ENCODE peak calls at places on chromosomes 12 and 14, in nine cellular contexts. One of them, this sample, is unnamed.

GRCh38 chr14:36238666-36239363 is 62.3 kb upstream of the PTCSC3 start:
- DNase-seq in tibial artery: no peak
- DNase-seq in choroid plexus epithelial cell: peak; percentile 35
- DNase-seq in heart right ventricle: no peak
- DNase-seq in putamen: no peak
- DNase-seq in T-cell: no peak
- DNase-seq in stimulated activated CD8-positive, alpha-beta memory T cell treated with anti-CD3 and anti-CD28 coated beads, Interleukin-7, amount 100 ng/mL, for 48 hours: no peak
- DNase-seq in AG10803: peak; percentile 85
- DNase-seq in activated T-helper 1 cell treated with anti-CD3 and anti-CD28 coated beads, Interleukin-12 subunit alpha, Interleukin-12 subunit beta, Interleukin-2, Interleukin-4 antibody, amounts not matched to agents 30 ng/mL and 10 ng/mL and 1 ng/mL, durations not matched to agents 14 hours and 24 hours and 36 hours: no peak
- DNase-seq in this sample: no peak

GRCh38 chr14:91279354-91279753 is 34.9 kb upstream of the GPR68 start:
- DNase-seq in AG10803: no peak
- DNase-seq in T-cell: no peak
- DNase-seq in heart right ventricle: no peak
- DNase-seq in activated T-helper 1 cell treated with anti-CD3 and anti-CD28 coated beads, Interleukin-12 subunit alpha, Interleukin-12 subunit beta, Interleukin-2, Interleukin-4 antibody, amounts not matched to agents 30 ng/mL and 10 ng/mL and 1 ng/mL, durations not matched to agents 14 hours and 24 hours and 36 hours: no peak
- DNase-seq in putamen: no peak
- DNase-seq in stimulated activated CD8-positive, alpha-beta memory T cell treated with anti-CD3 and anti-CD28 coated beads, Interleukin-7, amount 100 ng/mL, for 48 hours: no peak
- DNase-seq in tibial artery: no peak
- DNase-seq in choroid plexus epithelial cell: no peak
- DNase-seq in this sample: no peak

GRCh38 chr14:100404419-100404818 is 81.3 kb downstream of the SLC25A47 start:
- DNase-seq in stimulated activated CD8-positive, alpha-beta memory T cell treated with anti-CD3 and anti-CD28 coated beads, Interleukin-7, amount 100 ng/mL, for 48 hours: no peak
- DNase-seq in choroid plexus epithelial cell: no peak
- DNase-seq in T-cell: no peak
- DNase-seq in tibial artery: no peak
- DNase-seq in AG10803: no peak
- DNase-seq in putamen: no peak
- DNase-seq in heart right ventricle: no peak
- DNase-seq in activated T-helper 1 cell treated with anti-CD3 and anti-CD28 coated beads, Interleukin-12 subunit alpha, Interleukin-12 subunit beta, Interleukin-2, Interleukin-4 antibody, amounts not matched to agents 30 ng/mL and 10 ng/mL and 1 ng/mL, durations not matched to agents 14 hours and 24 hours and 36 hours: no peak
- DNase-seq in this sample: no peak

GRCh38 chr14:70084226-70084625 is 104.5 kb downstream of the SLC8A3 start:
- DNase-seq in T-cell: no peak
- DNase-seq in tibial artery: no peak
- DNase-seq in activated T-helper 1 cell treated with anti-CD3 and anti-CD28 coated beads, Interleukin-12 subunit alpha, Interleukin-12 subunit beta, Interleukin-2, Interleukin-4 antibody, amounts not matched to agents 30 ng/mL and 10 ng/mL and 1 ng/mL, durations not matched to agents 14 hours and 24 hours and 36 hours: no peak
- DNase-seq in putamen: no peak
- DNase-seq in heart right ventricle: no peak
- DNase-seq in choroid plexus epithelial cell: no peak
- DNase-seq in AG10803: no peak
- DNase-seq in stimulated activated CD8-positive, alpha-beta memory T cell treated with anti-CD3 and anti-CD28 coated beads, Interleukin-7, amount 100 ng/mL, for 48 hours: no peak
- DNase-seq in this sample: no peak

GRCh38 chr12:21476949-21477348 is 24.5 kb downstream of the RECQL start:
- DNase-seq in tibial artery: no peak
- DNase-seq in heart right ventricle: no peak
- DNase-seq in choroid plexus epithelial cell: peak; percentile 72
- DNase-seq in putamen: no peak
- DNase-seq in stimulated activated CD8-positive, alpha-beta memory T cell treated with anti-CD3 and anti-CD28 coated beads, Interleukin-7, amount 100 ng/mL, for 48 hours: no peak
- DNase-seq in activated T-helper 1 cell treated with anti-CD3 and anti-CD28 coated beads, Interleukin-12 subunit alpha, Interleukin-12 subunit beta, Interleukin-2, Interleukin-4 antibody, amounts not matched to agents 30 ng/mL and 10 ng/mL and 1 ng/mL, durations not matched to agents 14 hours and 24 hours and 36 hours: no peak
- DNase-seq in AG10803: peak; percentile 8
- DNase-seq in T-cell: no peak
- DNase-seq in this sample: no peak

GRCh38 chr12:131959137-131959536 is 9.4 kb downstream of the EP400 start:
- DNase-seq in AG10803: no peak
- DNase-seq in stimulated activated CD8-positive, alpha-beta memory T cell treated with anti-CD3 and anti-CD28 coated beads, Interleukin-7, amount 100 ng/mL, for 48 hours: no peak
- DNase-seq in heart right ventricle: no peak
- DNase-seq in activated T-helper 1 cell treated with anti-CD3 and anti-CD28 coated beads, Interleukin-12 subunit alpha, Interleukin-12 subunit beta, Interleukin-2, Interleukin-4 antibody, amounts not matched to agents 30 ng/mL and 10 ng/mL and 1 ng/mL, durations not matched to agents 14 hours and 24 hours and 36 hours: no peak
- DNase-seq in T-cell: no peak
- DNase-seq in choroid plexus epithelial cell: no peak
- DNase-seq in tibial artery: no peak
- DNase-seq in putamen: no peak
- DNase-seq in this sample: no peak

GRCh38 chr12:67943295-67943892 is 45.9 kb upstream of the IFNG-AS1 start:
- DNase-seq in AG10803: peak; percentile 75
- DNase-seq in heart right ventricle: no peak
- DNase-seq in tibial artery: peak; percentile 89
- DNase-seq in activated T-helper 1 cell treated with anti-CD3 and anti-CD28 coated beads, Interleukin-12 subunit alpha, Interleukin-12 subunit beta, Interleukin-2, Interleukin-4 antibody, amounts not matched to agents 30 ng/mL and 10 ng/mL and 1 ng/mL, durations not matched to agents 14 hours and 24 hours and 36 hours: peak; percentile 27
- DNase-seq in T-cell: peak; percentile 66
- DNase-seq in stimulated activated CD8-positive, alpha-beta memory T cell treated with anti-CD3 and anti-CD28 coated beads, Interleukin-7, amount 100 ng/mL, for 48 hours: no peak
- DNase-seq in putamen: peak; percentile 72
- DNase-seq in choroid plexus epithelial cell: peak; percentile 86
- DNase-seq in this sample: peak; percentile 9

GRCh38 chr12:23906329-23906728 is 43.1 kb downstream of the SOX5 start:
- DNase-seq in choroid plexus epithelial cell: peak; percentile 63
- DNase-seq in heart right ventricle: no peak
- DNase-seq in putamen: no peak
- DNase-seq in T-cell: no peak
- DNase-seq in tibial artery: no peak
- DNase-seq in AG10803: peak; percentile 20
- DNase-seq in stimulated activated CD8-positive, alpha-beta memory T cell treated with anti-CD3 and anti-CD28 coated beads, Interleukin-7, amount 100 ng/mL, for 48 hours: no peak
- DNase-seq in activated T-helper 1 cell treated with anti-CD3 and anti-CD28 coated beads, Interleukin-12 subunit alpha, Interleukin-12 subunit beta, Interleukin-2, Interleukin-4 antibody, amounts not matched to agents 30 ng/mL and 10 ng/mL and 1 ng/mL, durations not matched to agents 14 hours and 24 hours and 36 hours: no peak
- DNase-seq in this sample: no peak

GRCh38 chr14:95460647-95461478 is 55.6 kb downstream of the SYNE3 start:
- DNase-seq in putamen: peak; percentile 84
- DNase-seq in heart right ventricle: no peak
- DNase-seq in T-cell: no peak
- DNase-seq in activated T-helper 1 cell treated with anti-CD3 and anti-CD28 coated beads, Interleukin-12 subunit alpha, Interleukin-12 subunit beta, Interleukin-2, Interleukin-4 antibody, amounts not matched to agents 30 ng/mL and 10 ng/mL and 1 ng/mL, durations not matched to agents 14 hours and 24 hours and 36 hours: no peak
- DNase-seq in stimulated activated CD8-positive, alpha-beta memory T cell treated with anti-CD3 and anti-CD28 coated beads, Interleukin-7, amount 100 ng/mL, for 48 hours: no peak
- DNase-seq in choroid plexus epithelial cell: peak; percentile 63
- DNase-seq in tibial artery: no peak
- DNase-seq in AG10803: peak; percentile 84
- DNase-seq in this sample: no peak

GRCh38 chr14:32311294-32312009 is 17.6 kb upstream of the AKAP6 start:
- DNase-seq in AG10803: peak; percentile 38
- DNase-seq in heart right ventricle: no peak
- DNase-seq in T-cell: no peak
- DNase-seq in choroid plexus epithelial cell: no peak
- DNase-seq in activated T-helper 1 cell treated with anti-CD3 and anti-CD28 coated beads, Interleukin-12 subunit alpha, Interleukin-12 subunit beta, Interleukin-2, Interleukin-4 antibody, amounts not matched to agents 30 ng/mL and 10 ng/mL and 1 ng/mL, durations not matched to agents 14 hours and 24 hours and 36 hours: no peak
- DNase-seq in stimulated activated CD8-positive, alpha-beta memory T cell treated with anti-CD3 and anti-CD28 coated beads, Interleukin-7, amount 100 ng/mL, for 48 hours: no peak
- DNase-seq in putamen: no peak
- DNase-seq in tibial artery: no peak
- DNase-seq in this sample: no peak

GRCh38 chr14:26157517-26157916 is 440.3 kb downstream of the NOVA1 start:
- DNase-seq in stimulated activated CD8-positive, alpha-beta memory T cell treated with anti-CD3 and anti-CD28 coated beads, Interleukin-7, amount 100 ng/mL, for 48 hours: no peak
- DNase-seq in heart right ventricle: no peak
- DNase-seq in putamen: no peak
- DNase-seq in choroid plexus epithelial cell: no peak
- DNase-seq in T-cell: no peak
- DNase-seq in activated T-helper 1 cell treated with anti-CD3 and anti-CD28 coated beads, Interleukin-12 subunit alpha, Interleukin-12 subunit beta, Interleukin-2, Interleukin-4 antibody, amounts not matched to agents 30 ng/mL and 10 ng/mL and 1 ng/mL, durations not matched to agents 14 hours and 24 hours and 36 hours: no peak
- DNase-seq in AG10803: no peak
- DNase-seq in tibial artery: no peak
- DNase-seq in this sample: no peak

GRCh38 chr12:29769162-29769820 is 14.5 kb downstream of the TMTC1 start:
- DNase-seq in heart right ventricle: no peak
- DNase-seq in stimulated activated CD8-positive, alpha-beta memory T cell treated with anti-CD3 and anti-CD28 coated beads, Interleukin-7, amount 100 ng/mL, for 48 hours: no peak
- DNase-seq in putamen: no peak
- DNase-seq in choroid plexus epithelial cell: peak; percentile 88
- DNase-seq in tibial artery: peak; percentile 24
- DNase-seq in T-cell: no peak
- DNase-seq in activated T-helper 1 cell treated with anti-CD3 and anti-CD28 coated beads, Interleukin-12 subunit alpha, Interleukin-12 subunit beta, Interleukin-2, Interleukin-4 antibody, amounts not matched to agents 30 ng/mL and 10 ng/mL and 1 ng/mL, durations not matched to agents 14 hours and 24 hours and 36 hours: no peak
- DNase-seq in AG10803: peak; percentile 41
- DNase-seq in this sample: no peak

GRCh38 chr14:88325883-88326282 is 2.8 kb upstream of the KCNK10 start:
- DNase-seq in choroid plexus epithelial cell: no peak
- DNase-seq in heart right ventricle: no peak
- DNase-seq in putamen: no peak
- DNase-seq in tibial artery: no peak
- DNase-seq in stimulated activated CD8-positive, alpha-beta memory T cell treated with anti-CD3 and anti-CD28 coated beads, Interleukin-7, amount 100 ng/mL, for 48 hours: no peak
- DNase-seq in T-cell: no peak
- DNase-seq in AG10803: no peak
- DNase-seq in activated T-helper 1 cell treated with anti-CD3 and anti-CD28 coated beads, Interleukin-12 subunit alpha, Interleukin-12 subunit beta, Interleukin-2, Interleukin-4 antibody, amounts not matched to agents 30 ng/mL and 10 ng/mL and 1 ng/mL, durations not matched to agents 14 hours and 24 hours and 36 hours: no peak
- DNase-seq in this sample: no peak

GRCh38 chr14:84646791-84647500 is 883.0 kb upstream of the FLRT2 start:
- DNase-seq in stimulated activated CD8-positive, alpha-beta memory T cell treated with anti-CD3 and anti-CD28 coated beads, Interleukin-7, amount 100 ng/mL, for 48 hours: no peak
- DNase-seq in tibial artery: no peak
- DNase-seq in heart right ventricle: no peak
- DNase-seq in activated T-helper 1 cell treated with anti-CD3 and anti-CD28 coated beads, Interleukin-12 subunit alpha, Interleukin-12 subunit beta, Interleukin-2, Interleukin-4 antibody, amounts not matched to agents 30 ng/mL and 10 ng/mL and 1 ng/mL, durations not matched to agents 14 hours and 24 hours and 36 hours: no peak
- DNase-seq in choroid plexus epithelial cell: peak; percentile 92
- DNase-seq in putamen: no peak
- DNase-seq in AG10803: no peak
- DNase-seq in T-cell: no peak
- DNase-seq in this sample: no peak

GRCh38 chr14:37019488-37019887 is 152.9 kb downstream of the SLC25A21 start:
- DNase-seq in heart right ventricle: no peak
- DNase-seq in stimulated activated CD8-positive, alpha-beta memory T cell treated with anti-CD3 and anti-CD28 coated beads, Interleukin-7, amount 100 ng/mL, for 48 hours: no peak
- DNase-seq in T-cell: no peak
- DNase-seq in tibial artery: no peak
- DNase-seq in putamen: no peak
- DNase-seq in activated T-helper 1 cell treated with anti-CD3 and anti-CD28 coated beads, Interleukin-12 subunit alpha, Interleukin-12 subunit beta, Interleukin-2, Interleukin-4 antibody, amounts not matched to agents 30 ng/mL and 10 ng/mL and 1 ng/mL, durations not matched to agents 14 hours and 24 hours and 36 hours: no peak
- DNase-seq in AG10803: no peak
- DNase-seq in choroid plexus epithelial cell: no peak
- DNase-seq in this sample: no peak

GRCh38 chr12:68374315-68374982 is 42.3 kb upstream of the MDM1 start:
- DNase-seq in stimulated activated CD8-positive, alpha-beta memory T cell treated with anti-CD3 and anti-CD28 coated beads, Interleukin-7, amount 100 ng/mL, for 48 hours: no peak
- DNase-seq in activated T-helper 1 cell treated with anti-CD3 and anti-CD28 coated beads, Interleukin-12 subunit alpha, Interleukin-12 subunit beta, Interleukin-2, Interleukin-4 antibody, amounts not matched to agents 30 ng/mL and 10 ng/mL and 1 ng/mL, durations not matched to agents 14 hours and 24 hours and 36 hours: peak; percentile 60
- DNase-seq in heart right ventricle: no peak
- DNase-seq in putamen: no peak
- DNase-seq in tibial artery: no peak
- DNase-seq in T-cell: peak; percentile 22
- DNase-seq in choroid plexus epithelial cell: no peak
- DNase-seq in AG10803: no peak
- DNase-seq in this sample: peak; percentile 48

GRCh38 chr14:60758875-60759274 is 24.3 kb downstream of the MNAT1 start:
- DNase-seq in putamen: no peak
- DNase-seq in tibial artery: no peak
- DNase-seq in heart right ventricle: no peak
- DNase-seq in activated T-helper 1 cell treated with anti-CD3 and anti-CD28 coated beads, Interleukin-12 subunit alpha, Interleukin-12 subunit beta, Interleukin-2, Interleukin-4 antibody, amounts not matched to agents 30 ng/mL and 10 ng/mL and 1 ng/mL, durations not matched to agents 14 hours and 24 hours and 36 hours: no peak
- DNase-seq in choroid plexus epithelial cell: peak; percentile 34
- DNase-seq in stimulated activated CD8-positive, alpha-beta memory T cell treated with anti-CD3 and anti-CD28 coated beads, Interleukin-7, amount 100 ng/mL, for 48 hours: no peak
- DNase-seq in T-cell: no peak
- DNase-seq in AG10803: no peak
- DNase-seq in this sample: no peak

GRCh38 chr12:77167801-77168200 is 102.4 kb upstream of the E2F7 start:
- DNase-seq in stimulated activated CD8-positive, alpha-beta memory T cell treated with anti-CD3 and anti-CD28 coated beads, Interleukin-7, amount 100 ng/mL, for 48 hours: no peak
- DNase-seq in heart right ventricle: no peak
- DNase-seq in T-cell: no peak
- DNase-seq in putamen: no peak
- DNase-seq in tibial artery: no peak
- DNase-seq in AG10803: peak; percentile 80
- DNase-seq in choroid plexus epithelial cell: no peak
- DNase-seq in activated T-helper 1 cell treated with anti-CD3 and anti-CD28 coated beads, Interleukin-12 subunit alpha, Interleukin-12 subunit beta, Interleukin-2, Interleukin-4 antibody, amounts not matched to agents 30 ng/mL and 10 ng/mL and 1 ng/mL, durations not matched to agents 14 hours and 24 hours and 36 hours: no peak
- DNase-seq in this sample: no peak

GRCh38 chr14:95185452-95186392 is 28.4 kb upstream of the DICER1 start:
- DNase-seq in choroid plexus epithelial cell: peak; percentile 77
- DNase-seq in tibial artery: peak; percentile 45
- DNase-seq in AG10803: peak; percentile 63
- DNase-seq in T-cell: no peak
- DNase-seq in heart right ventricle: peak; percentile 41
- DNase-seq in stimulated activated CD8-positive, alpha-beta memory T cell treated with anti-CD3 and anti-CD28 coated beads, Interleukin-7, amount 100 ng/mL, for 48 hours: no peak
- DNase-seq in putamen: peak; percentile 7
- DNase-seq in activated T-helper 1 cell treated with anti-CD3 and anti-CD28 coated beads, Interleukin-12 subunit alpha, Interleukin-12 subunit beta, Interleukin-2, Interleukin-4 antibody, amounts not matched to agents 30 ng/mL and 10 ng/mL and 1 ng/mL, durations not matched to agents 14 hours and 24 hours and 36 hours: no peak
- DNase-seq in this sample: no peak

This sample was measured in activated effector memory CD4-positive, alpha-beta T cell treated with Interleukin-2 at 50 U/mL for 16 hours.